ENCODE peak calls at places on chromosomes 3 and 15, in ten cellular contexts. One of them, this sample, is unnamed.

GRCh38 chr3:144112036-144112435 is 140.4 kb downstream of the DIPK2A start:
- DNase-seq in HS-5: no peak
- DNase-seq in putamen: no peak
- DNase-seq in IMR-90: no peak
- DNase-seq in stimulated activated CD4-positive, alpha-beta T cell treated with anti-CD3 and anti-CD28 coated beads, Interleukin-4, amount 100 ng/mL, for 48 hours: no peak
- DNase-seq in HTR-8/SVneo: no peak
- DNase-seq in sigmoid colon: no peak
- DNase-seq in GM12864: no peak
- DNase-seq in aorta: no peak
- DNase-seq in cardiac muscle cell: no peak
- DNase-seq in this sample: no peak

GRCh38 chr3:97970929-97971460 is 1.2 kb downstream of the RIOX2 start:
- DNase-seq in IMR-90: no peak
- DNase-seq in putamen: no peak
- DNase-seq in HS-5: no peak
- DNase-seq in cardiac muscle cell: no peak
- DNase-seq in sigmoid colon: no peak
- DNase-seq in HTR-8/SVneo: no peak
- DNase-seq in stimulated activated CD4-positive, alpha-beta T cell treated with anti-CD3 and anti-CD28 coated beads, Interleukin-4, amount 100 ng/mL, for 48 hours: no peak
- DNase-seq in aorta: no peak
- DNase-seq in GM12864: no peak
- DNase-seq in this sample: no peak

GRCh38 chr3:150721285-150722130 is 17.8 kb upstream of the ERICH6 start:
- DNase-seq in sigmoid colon: no peak
- DNase-seq in stimulated activated CD4-positive, alpha-beta T cell treated with anti-CD3 and anti-CD28 coated beads, Interleukin-4, amount 100 ng/mL, for 48 hours: no peak
- DNase-seq in putamen: peak; percentile 57
- DNase-seq in GM12864: no peak
- DNase-seq in aorta: no peak
- DNase-seq in IMR-90: peak; percentile 70
- DNase-seq in HS-5: no peak
- DNase-seq in HTR-8/SVneo: peak; percentile 67
- DNase-seq in cardiac muscle cell: peak; percentile 77
- DNase-seq in this sample: peak; percentile 42

GRCh38 chr3:40407611-40408010 is 20.6 kb downstream of the ENTPD3 start:
- DNase-seq in sigmoid colon: no peak
- DNase-seq in HTR-8/SVneo: no peak
- DNase-seq in IMR-90: no peak
- DNase-seq in HS-5: no peak
- DNase-seq in stimulated activated CD4-positive, alpha-beta T cell treated with anti-CD3 and anti-CD28 coated beads, Interleukin-4, amount 100 ng/mL, for 48 hours: no peak
- DNase-seq in cardiac muscle cell: no peak
- DNase-seq in GM12864: no peak
- DNase-seq in aorta: no peak
- DNase-seq in putamen: no peak
- DNase-seq in this sample: no peak

GRCh38 chr3:65439641-65440040 is 599.1 kb downstream of the MAGI1 start:
- DNase-seq in cardiac muscle cell: peak; percentile 70
- DNase-seq in IMR-90: peak; percentile 74
- DNase-seq in aorta: no peak
- DNase-seq in putamen: peak; percentile 71
- DNase-seq in sigmoid colon: peak; percentile 71
- DNase-seq in stimulated activated CD4-positive, alpha-beta T cell treated with anti-CD3 and anti-CD28 coated beads, Interleukin-4, amount 100 ng/mL, for 48 hours: no peak
- DNase-seq in HTR-8/SVneo: peak; percentile 25
- DNase-seq in HS-5: peak; percentile 13
- DNase-seq in GM12864: no peak
- DNase-seq in this sample: peak; percentile 26

GRCh38 chr15:81506071-81506470 is 132.1 kb upstream of the TMC3 start:
- DNase-seq in sigmoid colon: no peak
- DNase-seq in IMR-90: no peak
- DNase-seq in HTR-8/SVneo: no peak
- DNase-seq in cardiac muscle cell: no peak
- DNase-seq in stimulated activated CD4-positive, alpha-beta T cell treated with anti-CD3 and anti-CD28 coated beads, Interleukin-4, amount 100 ng/mL, for 48 hours: no peak
- DNase-seq in aorta: no peak
- DNase-seq in putamen: no peak
- DNase-seq in HS-5: no peak
- DNase-seq in GM12864: no peak
- DNase-seq in this sample: no peak

GRCh38 chr3:129122697-129123055 is 1.1 kb upstream of the RAB43 start:
- DNase-seq in cardiac muscle cell: peak; percentile 30
- DNase-seq in IMR-90: no peak
- DNase-seq in stimulated activated CD4-positive, alpha-beta T cell treated with anti-CD3 and anti-CD28 coated beads, Interleukin-4, amount 100 ng/mL, for 48 hours: no peak
- DNase-seq in putamen: no peak
- DNase-seq in aorta: no peak
- DNase-seq in HS-5: no peak
- DNase-seq in GM12864: no peak
- DNase-seq in sigmoid colon: no peak
- DNase-seq in HTR-8/SVneo: no peak
- DNase-seq in this sample: no peak

GRCh38 chr15:80419546-80419945 is 15.4 kb downstream of the ARNT2 start:
- DNase-seq in HS-5: no peak
- DNase-seq in putamen: no peak
- DNase-seq in GM12864: no peak
- DNase-seq in stimulated activated CD4-positive, alpha-beta T cell treated with anti-CD3 and anti-CD28 coated beads, Interleukin-4, amount 100 ng/mL, for 48 hours: no peak
- DNase-seq in IMR-90: peak; percentile 77
- DNase-seq in sigmoid colon: no peak
- DNase-seq in aorta: no peak
- DNase-seq in HTR-8/SVneo: no peak
- DNase-seq in cardiac muscle cell: no peak
- DNase-seq in this sample: no peak

GRCh38 chr3:126316515-126316939 is 40.7 kb downstream of the KLF15 start:
- DNase-seq in cardiac muscle cell: no peak
- DNase-seq in aorta: no peak
- DNase-seq in HS-5: no peak
- DNase-seq in HTR-8/SVneo: no peak
- DNase-seq in sigmoid colon: peak; percentile 54
- DNase-seq in GM12864: no peak
- DNase-seq in IMR-90: no peak
- DNase-seq in stimulated activated CD4-positive, alpha-beta T cell treated with anti-CD3 and anti-CD28 coated beads, Interleukin-4, amount 100 ng/mL, for 48 hours: no peak
- DNase-seq in putamen: no peak
- DNase-seq in this sample: no peak

GRCh38 chr3:111577798-111578685 is 17.1 kb downstream of the ZBED2 start:
- DNase-seq in stimulated activated CD4-positive, alpha-beta T cell treated with anti-CD3 and anti-CD28 coated beads, Interleukin-4, amount 100 ng/mL, for 48 hours: no peak
- DNase-seq in IMR-90: peak; percentile 93
- DNase-seq in putamen: no peak
- DNase-seq in aorta: no peak
- DNase-seq in cardiac muscle cell: peak; percentile 75
- DNase-seq in sigmoid colon: no peak
- DNase-seq in HS-5: peak; percentile 54
- DNase-seq in GM12864: peak; percentile 35
- DNase-seq in HTR-8/SVneo: peak; percentile 70
- DNase-seq in this sample: peak; percentile 26

GRCh38 chr15:31221936-31222515 is 104.6 kb upstream of the KLF13 start:
- DNase-seq in sigmoid colon: no peak
- DNase-seq in HTR-8/SVneo: no peak
- DNase-seq in stimulated activated CD4-positive, alpha-beta T cell treated with anti-CD3 and anti-CD28 coated beads, Interleukin-4, amount 100 ng/mL, for 48 hours: no peak
- DNase-seq in GM12864: no peak
- DNase-seq in aorta: no peak
- DNase-seq in cardiac muscle cell: no peak
- DNase-seq in IMR-90: no peak
- DNase-seq in HS-5: no peak
- DNase-seq in putamen: no peak
- DNase-seq in this sample: no peak

This sample was measured in NCI-H460.